ENCODE peak calls at places on chromosomes 6 and 20, in eight cellular contexts. C, V, N, M, I, E, J and P are unnamed samples. For H3K36me3 and H3K27me3, the result is how much of the 10 kb centered on the place peaks cover.

GRCh38 chr6:52697903-52698302 is 27.0 kb downstream of the TMEM14A start:
- DNase-seq in C (peak), V (no peak), N (no peak), M (no peak), I (no peak), E (no peak), J (no peak), P (no peak)

GRCh38 chr6:79215233-79215824 is 19.2 kb downstream of the HMGN3 start:
- DNase-seq in C (no peak), V (no peak), N (no peak), M (no peak), I (no peak), E (no peak), J (no peak), P (no peak)

GRCh38 chr20:11766961-11767360 is 150.7 kb upstream of the BTBD3 start:
- DNase-seq in C (no peak), V (no peak), N (no peak), M (no peak), I (no peak), E (no peak), J (no peak), P (no peak)

GRCh38 chr6:13098006-13098405 is 230.3 kb downstream of the TBC1D7 start:
- DNase-seq in C (no peak), V (no peak), N (no peak), M (no peak), I (no peak), E (no peak), J (no peak), P (no peak)

GRCh38 chr20:38723069-38723981 is 961 bp upstream of the SLC32A1 start:
- DNase-seq in C (peak), V (no peak), N (no peak), M (no peak), I (no peak), E (no peak), J (no peak), P (no peak)

GRCh38 chr6:137661601-137662000 is 167.4 kb upstream of the OLIG3 start:
- DNase-seq in C (peak), V (no peak), N (peak), M (no peak), I (peak), E (no peak), J (no peak), P (peak)

GRCh38 chr6:114453737-114454276 is 111.0 kb upstream of the HS3ST5 start:
- DNase-seq in C (no peak), V (no peak), N (no peak), M (no peak), I (no peak), E (no peak), J (no peak), P (no peak)

GRCh38 chr20:17530153-17530552 is 1.0 kb downstream of the BFSP1 start:
- DNase-seq in C (no peak), V (no peak), N (no peak), M (no peak), I (no peak), E (no peak), J (no peak), P (no peak)

GRCh38 chr6:107244742-107245470 is 129.6 kb upstream of the BEND3 start:
- DNase-seq in C (no peak), V (no peak), N (no peak), M (no peak), I (no peak), E (no peak), J (no peak), P (no peak)

GRCh38 chr20:3900187-3900604 is 11.0 kb downstream of the PANK2 start:
- DNase-seq in C (no peak), V (no peak), N (no peak), M (no peak), I (no peak), E (no peak), J (no peak), P (no peak)

GRCh38 chr20:44702776-44703175 is 12.4 kb upstream of the CCN5 start:
- DNase-seq in C (no peak), V (peak), N (peak), M (peak), I (peak), E (peak), J (peak), P (no peak)

GRCh38 chr6:41288025-41288777 is 1.7 kb upstream of the TREM1 start:
- DNase-seq in C (peak), V (no peak), N (no peak), M (no peak), I (peak), E (no peak), J (no peak), P (no peak)

GRCh38 chr6:22349051-22349450 is 52.2 kb upstream of the PRL start:
- DNase-seq in C (no peak), V (no peak), N (no peak), M (no peak), I (no peak), E (no peak), J (no peak), P (no peak)

GRCh38 chr20:1872456-1873183 is 22.6 kb upstream of the SIRPA start:
- DNase-seq in C (peak), V (no peak), N (no peak), M (no peak), I (no peak), E (no peak), J (no peak), P (no peak)

GRCh38 chr6:4487538-4487937 is 288.7 kb upstream of the CDYL start:
- DNase-seq in C (peak), V (no peak), N (no peak), M (no peak), I (no peak), E (no peak), J (peak), P (no peak)

GRCh38 chr6:12440981-12441380 is 150.8 kb downstream of the EDN1 start:
- DNase-seq in C (peak), V (no peak), N (no peak), M (no peak), I (no peak), E (no peak), J (no peak), P (no peak)

GRCh38 chr6:149846321-149846720 is 17.8 kb downstream of the LRP11 start:
- DNase-seq in C (peak), V (no peak), N (no peak), M (no peak), I (peak), E (peak), J (peak), P (no peak)

GRCh38 chr6:116405663-116406329 is 35.0 kb downstream of the DSE start:
- DNase-seq in C (no peak), V (no peak), N (no peak), M (no peak), I (no peak), E (no peak), J (no peak), P (no peak)

GRCh38 chr20:2137552-2138201 is 36.0 kb downstream of the STK35 start:
- DNase-seq in C (no peak), V (no peak), N (no peak), M (no peak), I (no peak), E (no peak), J (no peak), P (no peak)

GRCh38 chr6:121460170-121460569 is 24.7 kb downstream of the GJA1 start:
- DNase-seq in C (no peak), V (no peak), N (no peak), M (no peak), I (no peak), E (no peak), J (no peak), P (no peak)

GRCh38 chr20:31355981-31356380 is 12.4 kb upstream of the DEFB118 start:
- DNase-seq in C (no peak), V (no peak), N (no peak), M (no peak), I (no peak), E (no peak), J (no peak), P (no peak)

GRCh38 chr6:79180082-79180481 is 54.4 kb downstream of the HMGN3 start:
- DNase-seq in C (no peak), V (no peak), N (no peak), M (no peak), I (no peak), E (no peak), J (no peak), P (no peak)

GRCh38 chr20:49336786-49337185 is 58.9 kb upstream of the ZNFX1 start:
- DNase-seq in C (no peak), V (no peak), N (no peak), M (no peak), I (no peak), E (no peak), J (no peak), P (no peak)

GRCh38 chr20:49853640-49854039 is 41.0 kb downstream of the SLC9A8 start:
- DNase-seq in C (peak), V (no peak), N (no peak), M (peak), I (peak), E (no peak), J (no peak), P (no peak)

GRCh38 chr6:52024451-52025068 is 62.9 kb downstream of the PKHD1 start:
- DNase-seq in C (no peak), V (no peak), N (no peak), M (no peak), I (no peak), E (no peak), J (no peak), P (no peak)

GRCh38 chr6:36874016-36874442 is 574 bp downstream of the PPIL1 start:
- DNase-seq in C (no peak), V (no peak), N (no peak), M (no peak), I (peak), E (no peak), J (peak), P (no peak)

GRCh38 chr6:95159557-95159956 is 417.8 kb upstream of the MANEA start:
- DNase-seq in C (no peak), V (no peak), N (no peak), M (no peak), I (no peak), E (no peak), J (no peak), P (no peak)

GRCh38 chr6:122696079-122696478 is 83.4 kb upstream of the FABP7 start:
- DNase-seq in C (peak), V (no peak), N (no peak), M (no peak), I (no peak), E (no peak), J (no peak), P (no peak)

GRCh38 chr6:41021832-41022231 is 17.2 kb downstream of the UNC5CL start:
- DNase-seq in C (peak), V (no peak), N (peak), M (no peak), I (peak), E (peak), J (peak), P (no peak)

GRCh38 chr20:3980260-3981131 is 34.9 kb downstream of the RNF24 start:
- DNase-seq in C (peak), V (no peak), N (no peak), M (no peak), I (no peak), E (no peak), J (no peak), P (peak)

GRCh38 chr20:21607971-21608735 is 94.3 kb upstream of the NKX2-2 start:
- DNase-seq in C (no peak), V (no peak), N (no peak), M (no peak), I (peak), E (peak), J (peak), P (no peak)

GRCh38 chr6:11500008-11500407 is 37.5 kb upstream of the TMEM170B start:
- DNase-seq in C (peak), V (no peak), N (no peak), M (no peak), I (no peak), E (no peak), J (no peak), P (no peak)

GRCh38 chr6:17093692-17094091 is 8.2 kb upstream of the STMND1 start:
- DNase-seq in C (no peak), V (no peak), N (no peak), M (no peak), I (no peak), E (no peak), J (no peak), P (no peak)

GRCh38 chr20:43723194-43723593 is 3.6 kb downstream of the GTSF1L start:
- DNase-seq in C (no peak), V (no peak), N (no peak), M (no peak), I (no peak), E (no peak), J (no peak), P (no peak)

GRCh38 chr20:62287129-62287528 is 15.7 kb upstream of the ADRM1 start:
- DNase-seq in C (no peak), V (no peak), N (no peak), M (no peak), I (no peak), E (no peak), J (no peak), P (no peak)
- H3K36me3 ChIP-seq in C (under half), V (half or more), N (under half), M (half or more), I (half or more), E (under half), J (under half), P (half or more)

DNA sequence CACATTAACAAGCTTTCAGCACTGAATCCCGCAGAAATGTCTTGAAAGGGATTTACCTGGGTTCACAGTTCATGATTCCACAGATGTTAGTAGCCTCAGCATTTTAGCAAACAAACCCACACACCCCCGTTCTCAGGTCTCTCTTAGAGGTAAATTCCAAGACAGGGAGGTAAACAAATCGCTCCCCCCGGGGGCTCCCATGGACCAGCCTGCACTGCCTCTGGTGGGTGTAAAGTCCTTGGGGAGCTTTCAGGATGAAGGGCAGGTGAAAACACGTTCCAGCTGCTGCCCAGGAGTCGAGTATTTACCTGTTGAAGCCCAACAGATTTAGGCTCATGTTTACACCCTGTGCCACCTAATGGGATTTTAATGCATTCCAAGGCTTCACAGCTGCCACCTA is 187.0 kb upstream of the FOXQ1 start:
- DNase-seq in C (no peak), V (no peak), N (no peak), M (no peak), I (no peak), E (no peak), J (no peak), P (no peak)
- H3K27me3 ChIP-seq in C (under half), V (under half), N (under half), M (under half), I (under half), E (under half), J (under half), P (under half)

GRCh38 chr6:54255881-54256280 is 52.4 kb upstream of the TINAG start:
- DNase-seq in C (no peak), V (no peak), N (peak), M (no peak), I (no peak), E (no peak), J (no peak), P (no peak)
- H3K27ac ChIP-seq in C (no peak), V (peak), N (peak), M (peak), I (no peak), E (no peak), J (no peak), P (no peak)

GRCh38 chr6:71299541-71300470 is 11.2 kb downstream of the OGFRL1 start:
- DNase-seq in C (peak), V (no peak), N (no peak), M (no peak), I (no peak), E (no peak), J (no peak), P (no peak)

GRCh38 chr6:71298459-71298858 is 9.8 kb downstream of the OGFRL1 start:
- DNase-seq in C (no peak), V (no peak), N (no peak), M (no peak), I (no peak), E (no peak), J (no peak), P (no peak)

GRCh38 chr6:71300561-71301168 is 12.1 kb downstream of the OGFRL1 start:
- DNase-seq in C (no peak), V (no peak), N (no peak), M (no peak), I (no peak), E (no peak), J (no peak), P (no peak)
- H3K36me3 ChIP-seq in C (under half), V (half or more), N (under half), M (under half), I (under half), E (under half), J (under half), P (under half)

GRCh38 chr20:58745391-58745790 is 52.8 kb downstream of the NPEPL1 start:
- DNase-seq in C (no peak), V (no peak), N (no peak), M (no peak), I (no peak), E (no peak), J (no peak), P (no peak)

GRCh38 chr20:58749098-58749766 is 56.6 kb downstream of the NPEPL1 start:
- DNase-seq in C (no peak), V (no peak), N (no peak), M (no peak), I (no peak), E (no peak), J (no peak), P (no peak)

GRCh38 chr20:58748628-58749027 is 56.0 kb downstream of the NPEPL1 start:
- DNase-seq in C (no peak), V (no peak), N (no peak), M (no peak), I (no peak), E (no peak), J (no peak), P (no peak)

GRCh38 chr20:58747400-58747672 is 54.7 kb downstream of the NPEPL1 start:
- DNase-seq in C (no peak), V (no peak), N (no peak), M (no peak), I (no peak), E (no peak), J (no peak), P (no peak)

GRCh38 chr20:58746551-58747399 is 54.2 kb downstream of the NPEPL1 start:
- DNase-seq in C (no peak), V (no peak), N (no peak), M (no peak), I (no peak), E (no peak), J (no peak), P (no peak)
- H3K27me3 ChIP-seq in C (under half), V (under half), N (under half), M (under half), I (under half), E (under half), J (under half), P (under half)